ENCODE peak calls at places on chromosomes 1 and 21, in five cellular contexts. W is NCI-H1092, Y is HEK293T, T is neural progenitor cell, B is EL. H is an unnamed sample.

GRCh38 chr1:101587749-101588148 is 350.9 kb downstream of the S1PR1 start:
- DNase-seq in B (peak; percentile 11), T (no peak), Y (no peak), W (no peak), H (no peak)

GRCh38 chr1:228349701-228350171 is 56.9 kb downstream of the TRIM11 start:
- DNase-seq in T (no peak), B (no peak), Y (no peak), W (no peak), H (peak; percentile 65)

GRCh38 chr1:204854286-204854685 is 16.4 kb upstream of the NFASC start:
- DNase-seq in T (no peak), W (no peak), Y (no peak), B (no peak), H (no peak)

GRCh38 chr1:160131803-160132565 is 16.4 kb downstream of the ATP1A2 start:
- DNase-seq in W (no peak), B (no peak), T (no peak), Y (no peak), H (no peak)

GRCh38 chr1:59401581-59401980 is 104.7 kb downstream of the FGGY start:
- DNase-seq in B (no peak), Y (no peak), W (no peak), T (no peak), H (no peak)

GRCh38 chr1:160722726-160723125 is 11.1 kb upstream of the CD48 start:
- DNase-seq in B (no peak), Y (no peak), T (peak; percentile 38), W (no peak), H (no peak)

GRCh38 chr1:25766721-25767436 is 33.1 kb upstream of the SELENON start:
- DNase-seq in T (no peak), Y (no peak), W (no peak), B (no peak), H (peak; percentile 57)

GRCh38 chr1:218671573-218671972 is 326.4 kb downstream of the TGFB2 start:
- DNase-seq in T (peak; percentile 17), W (peak; percentile 48), Y (no peak), B (peak; percentile 70), H (peak; percentile 45)

GRCh38 chr21:45513003-45513706 is 29.1 kb downstream of the SLC19A1 start:
- DNase-seq in T (no peak), W (no peak), Y (no peak), B (no peak), H (no peak)

GRCh38 chr1:25917996-25918395 is 11.8 kb upstream of the STMN1 start:
- DNase-seq in T (no peak), W (no peak), Y (no peak), B (no peak), H (no peak)

GRCh38 chr1:179083031-179083345 is 1.1 kb downstream of the TOR3A start:
- DNase-seq in Y (no peak), W (no peak), T (no peak), B (peak; percentile 57), H (peak; percentile 87)

GRCh38 chr21:39051561-39051949 is 131.7 kb downstream of the PSMG1 start:
- DNase-seq in T (no peak), W (no peak), Y (no peak), B (peak; percentile 89), H (peak; percentile 91)

GRCh38 chr1:228006034-228006792 is 585 bp upstream of the WNT3A start:
- DNase-seq in B (no peak), Y (peak; percentile 12), T (no peak), W (no peak), H (peak; percentile 81)